ENCODE peak calls at places on chromosome 13, in ten cellular contexts. I is endothelial cell; E is T-helper 9 cell; D is GM10248; R is nephron progenitor cell; M is MV-4-11; T is nucleus accumbens; O is dermis microvascular lymphatic vessel endothelial cell; C is iPS-NIHi11; W is naive thymus-derived CD4-positive, alpha-beta T cell. N is an unnamed sample.

GRCh38 chr13:65336916-65337315 is 1893.2 kb downstream of the PCDH9 start:
- DNase-seq in I (no peak), E (no peak), D (no peak), R (no peak), M (no peak), T (no peak), O (no peak), C (peak), W (no peak), N (no peak)

GRCh38 chr13:101529419-101529818 is 76.9 kb downstream of the ITGBL1 start:
- DNase-seq in I (no peak), E (no peak), D (no peak), R (no peak), M (peak), T (no peak), O (no peak), C (no peak), W (no peak), N (peak)

GRCh38 chr13:112734696-112735547 is 45.1 kb downstream of the ATP11A start:
- DNase-seq in I (no peak), E (no peak), D (no peak), R (no peak), M (no peak), T (no peak), O (no peak), C (no peak), W (no peak), N (no peak)

GRCh38 chr13:43979492-43979891 is 99.8 kb downstream of the LACC1 start:
- DNase-seq in I (no peak), E (no peak), D (no peak), R (no peak), M (no peak), T (no peak), O (no peak), C (no peak), W (no peak), N (no peak)

GRCh38 chr13:99693351-99693750 is 192.1 kb downstream of the TM9SF2 start:
- DNase-seq in I (no peak), E (no peak), D (no peak), R (no peak), M (no peak), T (no peak), O (no peak), C (no peak), W (no peak), N (no peak)

GRCh38 chr13:51912091-51912490 is 50.3 kb downstream of the CCDC70 start:
- DNase-seq in I (no peak), E (no peak), D (no peak), R (no peak), M (no peak), T (peak), O (no peak), C (no peak), W (no peak), N (no peak)

GRCh38 chr13:48580185-48580803 is 47.4 kb upstream of the RCBTB2 start:
- DNase-seq in I (peak), E (peak), D (peak), R (peak), M (peak), T (peak), O (peak), C (peak), W (peak), N (peak)

GRCh38 chr13:86914757-86915156 is 756.4 kb upstream of the SLITRK5 start:
- DNase-seq in I (no peak), E (no peak), D (no peak), R (no peak), M (no peak), T (no peak), O (no peak), C (no peak), W (no peak), N (no peak)

GRCh38 chr13:46996316-46996715 is 99.5 kb upstream of the HTR2A start:
- DNase-seq in I (no peak), E (no peak), D (no peak), R (no peak), M (no peak), T (no peak), O (no peak), C (no peak), W (no peak), N (no peak)

GRCh38 chr13:61880576-61881283 is 465.1 kb upstream of the PCDH20 start:
- DNase-seq in I (peak), E (no peak), D (peak), R (peak), M (peak), T (no peak), O (no peak), C (peak), W (no peak), N (no peak)

GRCh38 chr13:109628251-109628699 is 158.1 kb downstream of the IRS2 start:
- DNase-seq in I (no peak), E (no peak), D (no peak), R (no peak), M (no peak), T (no peak), O (no peak), C (no peak), W (no peak), N (no peak)

GRCh38 chr13:112997188-112998135 is 28.4 kb downstream of the MCF2L start:
- DNase-seq in I (no peak), E (no peak), D (no peak), R (no peak), M (no peak), T (no peak), O (no peak), C (no peak), W (no peak), N (no peak)

GRCh38 chr13:82698941-82699340 is 1183.3 kb downstream of the SLITRK1 start:
- DNase-seq in I (no peak), E (no peak), D (no peak), R (no peak), M (no peak), T (no peak), O (no peak), C (no peak), W (no peak), N (no peak)

GRCh38 chr13:21453352-21454089 is 5.6 kb downstream of the ZDHHC20 start:
- DNase-seq in I (no peak), E (no peak), D (no peak), R (no peak), M (no peak), T (no peak), O (no peak), C (no peak), W (no peak), N (no peak)

GRCh38 chr13:43776680-43777079 is 10.1 kb downstream of the ENOX1 start:
- DNase-seq in I (no peak), E (no peak), D (no peak), R (no peak), M (no peak), T (no peak), O (no peak), C (no peak), W (no peak), N (no peak)

N was measured in breast epithelium.